ENCODE peak calls at places on chromosomes 16 and 17, in seven cellular contexts. D is uterus, I is omental fat pad, J is bronchial epithelial cell, Z is BJ, V is IMR-90, M is cardiac fibroblast. T is an unnamed sample.

GRCh38 chr16:85613609-85614337 is 651 bp downstream of the GSE1 start:
- DNase-seq in D (peak), I (no peak), J (no peak), Z (no peak), V (no peak), M (peak), T (no peak)

GRCh38 chr17:3695723-3696411 is at the start of gene P2RX5:
- DNase-seq in D (no peak), I (no peak), J (no peak), Z (no peak), V (no peak), M (no peak), T (no peak)

GRCh38 chr16:70661534-70661917 is 15.2 kb downstream of the IL34 start:
- DNase-seq in D (no peak), I (no peak), J (no peak), Z (no peak), V (no peak), M (no peak), T (no peak)

GRCh38 chr17:80486692-80487091 is 10.3 kb upstream of the NPTX1 start:
- DNase-seq in D (no peak), I (no peak), J (no peak), Z (no peak), V (no peak), M (no peak), T (no peak)

GRCh38 chr17:58335779-58336455 is 7.3 kb upstream of the TSPOAP1 start:
- DNase-seq in D (no peak), I (no peak), J (no peak), Z (no peak), V (no peak), M (no peak), T (no peak)

GRCh38 chr16:90011196-90011819 is 7.9 kb downstream of the DBNDD1 start:
- DNase-seq in D (no peak), I (no peak), J (no peak), Z (no peak), V (no peak), M (no peak), T (no peak)

GRCh38 chr17:67244621-67245072 is 349 bp downstream of the HELZ start:
- DNase-seq in D (peak), I (no peak), J (no peak), Z (no peak), V (no peak), M (no peak), T (no peak)

GRCh38 chr16:74053310-74053709 is 243.3 kb upstream of the PSMD7 start:
- DNase-seq in D (no peak), I (no peak), J (no peak), Z (no peak), V (no peak), M (no peak), T (no peak)

GRCh38 chr16:31458073-31458834 is 1.0 kb upstream of the ARMC5 start:
- DNase-seq in D (no peak), I (no peak), J (peak), Z (no peak), V (peak), M (peak), T (no peak)

GRCh38 chr16:17275989-17276530 is 194.7 kb downstream of the XYLT1 start:
- DNase-seq in D (no peak), I (no peak), J (no peak), Z (no peak), V (no peak), M (no peak), T (no peak)

GRCh38 chr17:17159571-17159970 is 46.6 kb downstream of the PLD6 start:
- DNase-seq in D (no peak), I (no peak), J (peak), Z (no peak), V (no peak), M (no peak), T (no peak)

GRCh38 chr17:65041518-65041917 is 15.0 kb downstream of the GNA13 start:
- DNase-seq in D (no peak), I (no peak), J (no peak), Z (no peak), V (no peak), M (no peak), T (no peak)

GRCh38 chr17:690346-690745 is 24.3 kb downstream of the VPS53 start:
- DNase-seq in D (no peak), I (no peak), J (no peak), Z (no peak), V (no peak), M (no peak), T (no peak)

GRCh38 chr16:85601730-85602401 is 11.3 kb upstream of the GSE1 start:
- DNase-seq in D (peak), I (no peak), J (no peak), Z (no peak), V (peak), M (no peak), T (no peak)

GRCh38 chr17:82490512-82491195 is 28.9 kb upstream of the FOXK2 start:
- DNase-seq in D (no peak), I (no peak), J (no peak), Z (no peak), V (no peak), M (no peak), T (no peak)

GRCh38 chr16:85750827-85751641 is at the start of gene C16orf74:
- DNase-seq in D (peak), I (no peak), J (peak), Z (no peak), V (peak), M (peak), T (no peak)

GRCh38 chr17:56700919-56701420 is 107.5 kb downstream of the NOG start:
- DNase-seq in D (no peak), I (no peak), J (no peak), Z (no peak), V (no peak), M (no peak), T (no peak)

GRCh38 chr16:47503936-47504335 is 42.8 kb downstream of the PHKB start:
- DNase-seq in D (no peak), I (no peak), J (peak), Z (no peak), V (peak), M (no peak), T (no peak)

DNA sequence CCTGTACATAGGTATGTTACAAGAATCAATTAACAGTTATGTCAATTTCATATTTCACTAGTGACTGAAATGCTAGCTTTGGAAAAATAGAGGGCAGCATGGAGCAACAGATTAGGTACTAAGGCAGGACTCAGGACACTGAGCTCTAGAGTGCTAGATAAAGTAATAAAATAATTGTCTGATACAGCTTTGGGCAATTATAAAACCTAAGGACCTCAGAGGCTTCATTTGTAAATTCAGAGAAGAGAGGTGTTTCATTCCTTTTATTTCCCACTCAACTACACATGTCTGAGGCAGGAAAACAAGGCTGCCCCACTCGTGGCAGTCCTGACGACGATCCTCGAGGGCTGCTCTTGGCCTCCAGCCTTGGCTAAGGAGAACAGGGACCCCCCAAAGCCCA is 81.5 kb downstream of the CA4 start:
- DNase-seq in D (no peak), I (no peak), J (peak), Z (no peak), V (peak), M (peak), T (no peak)
- TF ChIP-seq CTCF in D (no peak), I (no peak), J (peak), Z (peak), V (peak), M (peak), T (peak)

DNA sequence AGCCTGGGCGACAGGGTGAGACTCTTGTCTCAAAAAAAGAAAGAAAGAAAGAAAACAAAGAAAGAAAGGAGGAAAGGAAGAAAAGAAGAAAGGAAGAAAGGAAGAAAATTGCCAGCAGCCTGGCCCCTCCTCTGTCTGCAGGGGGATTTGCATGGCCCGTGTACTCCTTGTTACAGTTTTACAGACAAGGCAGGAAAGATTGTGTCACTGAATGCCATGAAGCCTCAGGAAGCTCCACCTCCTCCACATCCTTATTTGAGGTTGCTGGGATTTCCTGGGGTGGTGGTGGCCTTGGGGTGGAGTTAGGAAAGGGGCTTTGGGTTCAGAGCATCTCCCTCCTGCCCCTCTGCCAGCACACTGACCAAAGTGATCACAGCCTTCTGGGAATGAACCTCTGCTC is 23.6 kb downstream of the CFAP20 start:
- DNase-seq in D (no peak), I (no peak), J (no peak), Z (no peak), V (no peak), M (no peak), T (no peak)
- TF ChIP-seq CTCF in D (no peak), I (no peak), J (no peak), Z (no peak), V (no peak), M (no peak), T (no peak)

DNA sequence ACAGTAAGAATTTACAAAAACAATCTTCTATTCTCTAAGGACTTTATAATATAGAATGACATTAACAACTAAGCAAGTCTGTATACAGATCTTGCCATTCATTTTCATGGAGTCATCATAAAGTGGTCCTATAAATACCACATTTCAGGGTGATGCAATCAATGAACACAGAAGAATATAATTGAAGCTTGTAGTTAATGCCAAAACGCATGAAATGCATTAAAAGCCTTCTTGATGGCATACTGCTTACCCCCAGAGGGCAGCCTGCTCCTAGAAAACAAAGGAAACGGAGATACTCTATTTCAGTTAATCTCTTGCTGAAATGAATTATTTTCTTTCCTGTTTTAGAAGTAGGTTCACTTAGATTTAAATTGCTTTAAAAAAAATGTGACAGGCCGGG is 45.2 kb upstream of the STAC2 start:
- DNase-seq in D (no peak), I (no peak), J (peak), Z (peak), V (peak), M (peak), T (peak)
- TF ChIP-seq CTCF in D (no peak), I (no peak), J (no peak), Z (peak), V (peak), M (peak), T (peak)

DNA sequence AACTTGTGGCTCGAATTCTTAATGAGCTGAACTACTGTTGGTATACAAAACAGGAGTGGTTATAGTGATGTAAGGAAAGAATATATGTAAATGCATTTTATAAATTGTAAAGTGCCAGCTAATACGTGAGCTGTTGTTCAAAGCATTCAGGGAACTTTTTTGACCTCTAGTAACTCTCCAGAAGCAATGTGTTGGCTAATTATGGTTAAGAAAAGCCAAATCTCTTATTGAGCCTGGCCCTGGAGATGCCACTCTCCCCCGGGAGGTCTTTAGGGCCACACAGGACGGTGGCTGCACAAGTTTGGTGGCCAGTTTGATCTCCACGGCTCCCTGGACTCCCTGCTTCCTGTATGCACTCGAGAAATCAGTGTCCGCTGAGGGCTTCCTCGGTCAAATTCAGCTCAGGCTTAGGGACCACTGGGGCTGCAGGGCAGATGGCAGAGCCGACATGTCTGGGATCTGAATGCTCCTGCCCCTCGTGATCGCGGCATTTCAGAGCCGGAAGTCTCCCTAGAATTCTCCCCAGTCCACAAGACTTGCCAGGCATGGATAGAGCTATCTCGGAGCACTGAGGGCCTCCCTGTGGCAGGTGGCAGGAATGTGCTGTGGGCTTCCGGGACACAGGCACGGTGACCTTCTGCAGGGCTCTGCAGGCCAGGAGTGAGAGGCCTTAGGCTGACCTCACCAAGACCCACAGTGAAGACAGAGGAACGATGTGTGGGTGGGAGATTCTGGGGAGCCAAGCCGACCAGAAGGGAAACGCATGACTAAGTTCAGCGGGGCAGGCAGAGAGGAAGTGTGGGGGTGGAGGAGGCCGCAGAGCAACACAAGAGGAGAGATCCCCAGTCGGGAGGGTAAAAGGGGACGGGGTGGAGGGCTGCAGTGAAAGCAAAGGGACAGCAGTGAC is 18.6 kb upstream of the PITPNM3 start:
- DNase-seq in D (no peak), I (no peak), J (peak), Z (no peak), V (peak), M (peak), T (no peak)
- TF ChIP-seq CTCF in D (no peak), I (no peak), J (no peak), Z (peak), V (no peak), M (peak), T (peak)

GRCh38 chr17:29115435-29115834 is 64.8 kb downstream of the MYO18A start:
- DNase-seq in D (no peak), I (no peak), J (no peak), Z (no peak), V (no peak), M (no peak), T (no peak)

GRCh38 chr17:29119265-29119664 is 60.9 kb downstream of the MYO18A start:
- DNase-seq in D (no peak), I (no peak), J (no peak), Z (no peak), V (no peak), M (no peak), T (no peak)

GRCh38 chr17:29116652-29117439 is 63.4 kb downstream of the MYO18A start:
- DNase-seq in D (peak), I (peak), J (peak), Z (no peak), V (peak), M (peak), T (no peak)

GRCh38 chr17:29115906-29116651 is 64.1 kb downstream of the MYO18A start:
- DNase-seq in D (no peak), I (no peak), J (peak), Z (no peak), V (peak), M (peak), T (no peak)

DNA sequence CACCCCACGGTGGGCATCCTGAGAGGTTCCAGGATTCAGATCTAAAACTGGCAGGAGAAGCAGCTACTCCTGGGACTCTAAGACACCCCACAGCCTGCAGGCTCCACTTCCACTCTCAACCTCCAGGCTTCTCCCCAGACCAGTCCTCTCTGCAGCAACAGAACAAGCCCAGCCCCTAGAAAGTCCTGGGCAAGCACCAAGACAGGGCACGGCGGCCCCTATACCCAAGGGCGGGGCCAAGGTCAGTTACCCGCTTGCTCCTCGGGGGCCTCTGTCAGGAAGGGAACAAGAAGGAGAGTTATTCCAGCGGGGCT is 62.8 kb downstream of the MYO18A start:
- DNase-seq in D (no peak), I (no peak), J (no peak), Z (no peak), V (no peak), M (no peak), T (no peak)
- TF ChIP-seq CTCF in D (no peak), I (no peak), J (no peak), Z (no peak), V (no peak), M (no peak), T (no peak)

GRCh38 chr17:76075364-76076099 is 951 bp downstream of the GALR2 start:
- DNase-seq in D (no peak), I (no peak), J (no peak), Z (no peak), V (no peak), M (no peak), T (no peak)
- TF ChIP-seq CTCF in D (no peak), I (no peak), J (peak), Z (no peak), V (no peak), M (no peak), T (no peak)